ENCODE peak calls at places on chromosomes 3 and 15, in seven cellular contexts. D is naive thymus-derived CD4-positive, alpha-beta T cell; Q is brain microvascular endothelial cell; M is activated CD4-positive, alpha-beta T cell treated with anti-CD3 and anti-CD28 coated beads, Interleukin-2, amount 10 ng/mL, durations not matched to agents 7 days and 5 days; X is type B pancreatic cell; Y is activated T-helper 1 cell treated with anti-CD3 and anti-CD28 coated beads, Interleukin-2, amount 50 U/mL, for 16 hours; H is AML-193. I is an unnamed sample.

GRCh38 chr3:111968319-111969059 is 10.3 kb upstream of the ABHD10 start:
- DNase-seq in Q (no peak), Y (no peak), D (no peak), H (no peak), X (no peak), M (no peak), I (no peak)

GRCh38 chr15:38112406-38112805 is 140.2 kb upstream of the SPRED1 start:
- DNase-seq in Y (no peak), H (no peak), M (no peak), Q (no peak), X (no peak), D (no peak), I (no peak)

GRCh38 chr3:72655758-72656157 is 192.5 kb downstream of the SHQ1 start:
- DNase-seq in Y (no peak), H (no peak), M (no peak), D (no peak), Q (no peak), X (no peak), I (no peak)

GRCh38 chr3:171569571-171570132 is 109.4 kb upstream of the TNIK start:
- DNase-seq in Q (no peak), X (no peak), M (no peak), D (no peak), Y (no peak), H (no peak), I (no peak)

GRCh38 chr3:10299175-10299574 is 6.4 kb upstream of the GHRL start:
- DNase-seq in Q (no peak), Y (no peak), D (no peak), H (no peak), M (no peak), X (no peak), I (no peak)

GRCh38 chr15:40266828-40267304 is 16.0 kb downstream of the ANKRD63 start:
- DNase-seq in H (no peak), X (no peak), Q (peak; percentile 96), Y (no peak), D (no peak), M (no peak), I (no peak)

GRCh38 chr15:57472861-57473260 is 96.6 kb downstream of the CGNL1 start:
- DNase-seq in Q (no peak), Y (no peak), H (no peak), M (no peak), D (no peak), X (no peak), I (no peak)

GRCh38 chr15:100713163-100713867 is 110.9 kb downstream of the ASB7 start:
- DNase-seq in Q (peak; percentile 77), M (no peak), Y (no peak), D (no peak), H (no peak), X (no peak), I (no peak)